ENCODE peak calls at places on chromosomes 11 and 22, in nine cellular contexts. T, X, G, H, I, F, Y, L and B are unnamed samples.

GRCh38 chr11:45641961-45642360 is 23.5 kb downstream of the CHST1 start:
- DNase-seq in T (no peak), X (no peak), G (no peak), H (no peak), I (no peak), F (no peak), Y (no peak), L (no peak), B (no peak)

GRCh38 chr22:44395116-44396005 is 82.6 kb upstream of the SHISAL1 start:
- DNase-seq in T (no peak), X (peak), G (no peak), H (peak), I (no peak), F (no peak), Y (peak), L (no peak), B (no peak)

GRCh38 chr11:85768473-85769146 is 42.3 kb downstream of the SYTL2 start:
- DNase-seq in T (no peak), X (no peak), G (no peak), H (no peak), I (no peak), F (no peak), Y (no peak), L (no peak), B (no peak)

GRCh38 chr11:2138436-2139117 is 612 bp downstream of the IGF2 start:
- DNase-seq in T (no peak), X (no peak), G (no peak), H (peak), I (no peak), F (no peak), Y (no peak), L (no peak), B (peak)

GRCh38 chr22:48197189-48197690 is 1434.8 kb downstream of the TBC1D22A start:
- DNase-seq in T (no peak), X (no peak), G (no peak), H (no peak), I (no peak), F (no peak), Y (peak), L (no peak), B (no peak)

GRCh38 chr11:134531331-134532135 is 119.5 kb upstream of the B3GAT1 start:
- DNase-seq in T (no peak), X (peak), G (no peak), H (peak), I (no peak), F (no peak), Y (peak), L (no peak), B (peak)

GRCh38 chr11:68583047-68583446 is 101.3 kb upstream of the GAL start:
- DNase-seq in T (no peak), X (no peak), G (no peak), H (no peak), I (no peak), F (no peak), Y (no peak), L (no peak), B (no peak)

GRCh38 chr11:105642870-105643269 is 33.0 kb downstream of the GRIA4 start:
- DNase-seq in T (no peak), X (no peak), G (no peak), H (no peak), I (no peak), F (no peak), Y (no peak), L (no peak), B (no peak)

GRCh38 chr22:40449676-40450035 is 79.3 kb downstream of the SGSM3 start:
- DNase-seq in T (no peak), X (no peak), G (no peak), H (no peak), I (no peak), F (no peak), Y (no peak), L (no peak), B (no peak)

GRCh38 chr11:2538951-2539735 is 94.3 kb downstream of the KCNQ1 start:
- DNase-seq in T (no peak), X (peak), G (no peak), H (no peak), I (no peak), F (no peak), Y (no peak), L (no peak), B (peak)

GRCh38 chr22:23685205-23685784 is 5.5 kb upstream of the RGL4 start:
- DNase-seq in T (no peak), X (no peak), G (no peak), H (no peak), I (no peak), F (no peak), Y (no peak), L (no peak), B (peak)

GRCh38 chr11:120746836-120747609 is 235.5 kb downstream of the GRIK4 start:
- DNase-seq in T (no peak), X (no peak), G (no peak), H (no peak), I (no peak), F (no peak), Y (no peak), L (peak), B (no peak)

GRCh38 chr11:35747638-35748037 is 85.1 kb downstream of the TRIM44 start:
- DNase-seq in T (no peak), X (no peak), G (no peak), H (no peak), I (no peak), F (no peak), Y (no peak), L (no peak), B (no peak)

GRCh38 chr11:12331239-12331874 is 46.0 kb upstream of the PARVA start:
- DNase-seq in T (no peak), X (peak), G (peak), H (peak), I (peak), F (peak), Y (peak), L (peak), B (peak)

GRCh38 chr22:23180893-23181762 is 819 bp downstream of the BCR start:
- DNase-seq in T (no peak), X (no peak), G (no peak), H (no peak), I (no peak), F (no peak), Y (no peak), L (no peak), B (peak)

GRCh38 chr22:20021196-20022181 is 579 bp downstream of the TANGO2 start:
- DNase-seq in T (peak), X (peak), G (no peak), H (peak), I (no peak), F (no peak), Y (peak), L (peak), B (peak)

GRCh38 chr11:36405585-36406367 is 104.3 kb downstream of the TRAF6 start:
- DNase-seq in T (no peak), X (no peak), G (no peak), H (no peak), I (no peak), F (no peak), Y (no peak), L (no peak), B (no peak)

GRCh38 chr22:38290347-38290746 is 17.5 kb upstream of the TMEM184B start:
- DNase-seq in T (no peak), X (no peak), G (no peak), H (no peak), I (no peak), F (no peak), Y (no peak), L (no peak), B (no peak)

GRCh38 chr11:60987577-60988277 is 16.2 kb downstream of the CD6 start:
- DNase-seq in T (no peak), X (no peak), G (peak), H (no peak), I (no peak), F (peak), Y (no peak), L (no peak), B (no peak)

GRCh38 chr11:3942160-3942955 is 86.9 kb downstream of the STIM1 start:
- DNase-seq in T (no peak), X (no peak), G (no peak), H (no peak), I (no peak), F (no peak), Y (no peak), L (no peak), B (no peak)

GRCh38 chr11:95375881-95376280 is 144.9 kb upstream of the SESN3 start:
- DNase-seq in T (no peak), X (no peak), G (no peak), H (no peak), I (no peak), F (no peak), Y (no peak), L (no peak), B (no peak)

GRCh38 chr22:37486224-37486845 is at the start of gene MFNG:
- DNase-seq in T (no peak), X (peak), G (peak), H (peak), I (peak), F (peak), Y (peak), L (peak), B (peak)

GRCh38 chr11:115345840-115346239 is 158.4 kb downstream of the CADM1 start:
- DNase-seq in T (no peak), X (no peak), G (no peak), H (no peak), I (no peak), F (no peak), Y (no peak), L (no peak), B (no peak)

GRCh38 chr11:69707156-69707555 is 3.3 kb upstream of the FGF19 start:
- DNase-seq in T (no peak), X (no peak), G (no peak), H (no peak), I (no peak), F (no peak), Y (no peak), L (peak), B (no peak)

GRCh38 chr11:116513894-116514293 is 258.9 kb downstream of the BUD13 start:
- DNase-seq in T (no peak), X (no peak), G (no peak), H (peak), I (no peak), F (no peak), Y (no peak), L (no peak), B (no peak)

GRCh38 chr11:69700278-69701140 is 3.3 kb downstream of the FGF19 start:
- DNase-seq in T (no peak), X (peak), G (no peak), H (peak), I (no peak), F (no peak), Y (no peak), L (no peak), B (peak)

GRCh38 chr11:134759314-134759713 is 347.3 kb upstream of the B3GAT1 start:
- DNase-seq in T (no peak), X (no peak), G (no peak), H (no peak), I (no peak), F (no peak), Y (peak), L (no peak), B (no peak)

GRCh38 chr11:117110294-117110950 is 12.2 kb upstream of the SIK3 start:
- DNase-seq in T (no peak), X (no peak), G (no peak), H (no peak), I (no peak), F (no peak), Y (no peak), L (no peak), B (no peak)

GRCh38 chr11:70312401-70313357 is 42.2 kb downstream of the PPFIA1 start:
- DNase-seq in T (no peak), X (no peak), G (no peak), H (no peak), I (no peak), F (no peak), Y (no peak), L (no peak), B (no peak)

GRCh38 chr22:26689553-26690301 is 32.3 kb downstream of the MIAT start:
- DNase-seq in T (no peak), X (no peak), G (no peak), H (no peak), I (no peak), F (no peak), Y (no peak), L (no peak), B (no peak)

GRCh38 chr11:68312780-68313573 is 586 bp downstream of the LRP5 start:
- DNase-seq in T (no peak), X (no peak), G (no peak), H (no peak), I (no peak), F (no peak), Y (no peak), L (no peak), B (no peak)

GRCh38 chr11:75350743-75351540 is 519 bp downstream of the ARRB1 start:
- DNase-seq in T (no peak), X (peak), G (no peak), H (peak), I (no peak), F (no peak), Y (no peak), L (peak), B (peak)

GRCh38 chr11:108697872-108698473 is 33.1 kb downstream of the DDX10 start:
- DNase-seq in T (no peak), X (peak), G (no peak), H (no peak), I (no peak), F (no peak), Y (no peak), L (peak), B (no peak)

GRCh38 chr22:41369089-41369745 is 12.5 kb upstream of the TEF start:
- DNase-seq in T (no peak), X (no peak), G (no peak), H (no peak), I (no peak), F (no peak), Y (no peak), L (no peak), B (no peak)

GRCh38 chr22:20261848-20262581 is 6.1 kb downstream of the RTN4R start:
- DNase-seq in T (no peak), X (no peak), G (no peak), H (no peak), I (no peak), F (no peak), Y (no peak), L (no peak), B (no peak)

GRCh38 chr22:42073568-42074152 is 388 bp upstream of the PHETA2 start:
- DNase-seq in T (no peak), X (no peak), G (no peak), H (no peak), I (no peak), F (no peak), Y (no peak), L (no peak), B (no peak)

GRCh38 chr11:61534901-61535839 is 26.6 kb downstream of the LRRC10B start:
- DNase-seq in T (no peak), X (peak), G (no peak), H (peak), I (no peak), F (no peak), Y (no peak), L (no peak), B (no peak)

GRCh38 chr22:30017375-30017774 is 62.9 kb upstream of the HORMAD2 start:
- DNase-seq in T (no peak), X (no peak), G (no peak), H (no peak), I (no peak), F (no peak), Y (no peak), L (no peak), B (no peak)

GRCh38 chr22:30016596-30016995 is 63.7 kb upstream of the HORMAD2 start:
- DNase-seq in T (no peak), X (no peak), G (no peak), H (no peak), I (no peak), F (no peak), Y (no peak), L (no peak), B (no peak)

GRCh38 chr22:30014244-30014643 is 66.0 kb upstream of the HORMAD2 start:
- DNase-seq in T (no peak), X (no peak), G (no peak), H (no peak), I (no peak), F (no peak), Y (no peak), L (no peak), B (no peak)

GRCh38 chr22:30015846-30016245 is 64.4 kb upstream of the HORMAD2 start:
- DNase-seq in T (no peak), X (no peak), G (no peak), H (no peak), I (no peak), F (no peak), Y (no peak), L (no peak), B (no peak)

GRCh38 chr22:30015229-30015797 is 65.0 kb upstream of the HORMAD2 start:
- DNase-seq in T (no peak), X (no peak), G (no peak), H (no peak), I (no peak), F (no peak), Y (no peak), L (no peak), B (no peak)
- H3K27ac ChIP-seq in T (no peak), X (no peak), G (no peak), H (no peak), I (no peak), F (no peak), Y (no peak), L (no peak), B (no peak)

DNA sequence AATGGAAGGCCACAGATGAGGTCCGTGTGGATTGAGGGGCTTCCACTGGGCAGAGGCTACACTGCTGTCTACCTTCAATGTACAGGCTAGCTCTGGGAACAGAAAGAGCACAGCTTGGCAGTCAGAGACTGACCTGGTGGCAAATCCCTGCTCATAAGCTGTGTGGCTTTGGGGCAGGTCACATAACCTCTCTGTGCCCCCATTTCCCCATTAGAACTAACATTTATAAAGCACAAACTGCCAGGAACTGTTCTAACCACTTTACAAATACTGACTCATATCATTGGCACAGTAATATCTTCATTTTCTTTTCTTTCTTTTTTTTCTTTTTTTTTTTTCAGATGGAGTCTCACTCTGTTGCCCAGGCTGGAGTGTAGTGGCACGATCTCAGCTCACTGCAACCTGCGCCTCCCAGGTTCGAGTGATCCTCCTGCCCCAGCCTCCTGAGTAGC is 3.1 kb downstream of the FOSL1 start:
- DNase-seq in T (no peak), X (no peak), G (no peak), H (no peak), I (no peak), F (no peak), Y (no peak), L (no peak), B (no peak)
- H3K27ac ChIP-seq in T (no peak), X (no peak), G (no peak), H (no peak), I (no peak), F (no peak), Y (no peak), L (no peak), B (no peak)

GRCh38 chr11:8685306-8685705 is 2.7 kb downstream of the RPL27A start:
- DNase-seq in T (no peak), X (no peak), G (no peak), H (no peak), I (no peak), F (no peak), Y (no peak), L (no peak), B (no peak)
- H3K27ac ChIP-seq in T (no peak), X (no peak), G (peak), H (no peak), I (no peak), F (no peak), Y (no peak), L (no peak), B (peak)

GRCh38 chr22:50256936-50257440 is 4.5 kb downstream of the MAPK12 start:
- DNase-seq in T (no peak), X (no peak), G (no peak), H (no peak), I (no peak), F (no peak), Y (no peak), L (no peak), B (no peak)

GRCh38 chr22:50256258-50256862 is 5.1 kb downstream of the MAPK12 start:
- DNase-seq in T (no peak), X (no peak), G (no peak), H (no peak), I (no peak), F (no peak), Y (no peak), L (no peak), B (no peak)

GRCh38 chr22:50259302-50259701 is 2.2 kb downstream of the MAPK12 start:
- DNase-seq in T (no peak), X (no peak), G (no peak), H (no peak), I (no peak), F (no peak), Y (no peak), L (no peak), B (no peak)

GRCh38 chr22:50258361-50259292 is 2.9 kb downstream of the MAPK12 start:
- DNase-seq in T (no peak), X (peak), G (no peak), H (peak), I (no peak), F (no peak), Y (no peak), L (no peak), B (peak)

DNA sequence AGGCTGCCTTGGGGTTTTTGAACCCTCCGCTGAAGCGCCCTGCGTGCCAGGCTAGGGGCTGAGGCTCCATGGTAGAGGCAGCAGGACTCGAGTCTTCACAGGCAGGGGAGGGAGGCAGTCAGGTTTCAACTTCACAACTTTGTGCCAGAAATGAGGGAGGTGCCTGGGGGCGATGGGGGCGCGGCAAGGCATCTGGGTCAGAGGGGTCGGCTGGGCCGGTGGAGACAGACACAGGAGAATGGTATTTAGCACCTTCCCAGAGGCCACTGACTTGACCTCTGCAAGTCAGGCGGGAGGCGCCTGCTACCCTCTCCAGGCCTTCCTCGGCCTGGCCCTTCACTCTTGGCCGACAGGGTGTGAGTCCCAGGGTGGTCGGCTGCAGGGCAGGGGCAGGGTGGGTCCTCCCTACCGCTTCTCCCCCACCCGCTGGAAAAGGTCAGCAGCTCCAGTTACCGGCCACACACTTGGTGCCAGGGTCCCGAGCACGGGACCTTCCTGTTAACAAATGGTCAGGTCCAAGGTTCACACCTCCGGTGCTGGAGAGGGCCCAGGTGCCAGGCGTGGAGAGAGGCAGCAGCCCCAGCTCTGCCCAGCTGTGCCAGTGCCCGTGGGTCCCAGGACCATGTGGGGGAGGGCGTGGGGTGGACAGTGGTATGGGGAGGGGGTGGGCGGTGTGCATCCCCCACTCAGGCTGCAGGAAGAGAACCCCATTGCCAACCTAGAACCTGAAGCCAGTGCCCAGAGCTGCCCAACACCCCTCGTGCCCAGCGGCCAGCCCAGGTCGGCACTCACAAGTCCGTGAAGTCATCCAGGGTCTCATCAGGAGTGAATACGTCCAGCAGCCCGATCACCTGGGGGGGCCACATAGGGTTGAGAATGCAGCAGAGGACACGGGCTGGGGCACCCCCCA is 3.8 kb downstream of the MAPK12 start:
- DNase-seq in T (no peak), X (no peak), G (no peak), H (no peak), I (no peak), F (no peak), Y (no peak), L (no peak), B (no peak)
- H3K27ac ChIP-seq in T (no peak), X (no peak), G (no peak), H (no peak), I (no peak), F (no peak), Y (peak), L (no peak), B (peak)

GRCh38 chr11:132312616-132313210 is 942.3 kb downstream of the NTM start:
- DNase-seq in T (no peak), X (no peak), G (no peak), H (no peak), I (no peak), F (no peak), Y (no peak), L (no peak), B (no peak)
- H3K27ac ChIP-seq in T (peak), X (no peak), G (no peak), H (no peak), I (no peak), F (no peak), Y (no peak), L (no peak), B (no peak)